ENCODE peak calls at places on chromosomes 7 and 10, in seven cellular contexts. H is cardiac muscle cell, J is ascending aorta, D is fibroblast of mammary gland, U is lower lobe of right lung, X is choroid plexus epithelial cell, O is tibial nerve. R is an unnamed sample.

GRCh38 chr7:25260862-25261454 is 32.7 kb upstream of the NPVF start:
- DNase-seq in H (peak; percentile 79), J (no peak), D (peak; percentile 72), U (no peak), X (peak; percentile 78), O (no peak), R (no peak)

GRCh38 chr10:113029055-113029440 is 79.0 kb downstream of the TCF7L2 start:
- DNase-seq in H (no peak), J (no peak), D (no peak), U (no peak), X (peak; percentile 57), O (no peak), R (no peak)

GRCh38 chr7:85554294-85554877 is 367.5 kb upstream of the SEMA3D start:
- DNase-seq in H (peak; percentile 85), J (peak; percentile 58), D (peak; percentile 81), U (no peak), X (peak; percentile 88), O (peak; percentile 27), R (no peak)

GRCh38 chr10:63373176-63373575 is 92.6 kb downstream of the JMJD1C start:
- DNase-seq in H (no peak), J (no peak), D (no peak), U (no peak), X (no peak), O (no peak), R (no peak)

GRCh38 chr7:105594034-105594433 is 12.7 kb upstream of the EFCAB10 start:
- DNase-seq in H (no peak), J (no peak), D (no peak), U (no peak), X (no peak), O (no peak), R (no peak)

GRCh38 chr10:99345350-99345749 is 16.2 kb downstream of the CNNM1 start:
- DNase-seq in H (peak; percentile 49), J (no peak), D (peak; percentile 83), U (no peak), X (no peak), O (no peak), R (no peak)

GRCh38 chr10:132687181-132687892 is 98.6 kb downstream of the NKX6-2 start:
- DNase-seq in H (no peak), J (peak; percentile 56), D (no peak), U (peak; percentile 25), X (no peak), O (no peak), R (no peak)

GRCh38 chr7:96355990-96356506 is 34.1 kb upstream of the SLC25A13 start:
- DNase-seq in H (no peak), J (no peak), D (no peak), U (no peak), X (no peak), O (no peak), R (no peak)

GRCh38 chr7:140402178-140402835 is 1.6 kb upstream of the RAB19 start:
- DNase-seq in H (peak; percentile 73), J (no peak), D (peak; percentile 80), U (no peak), X (peak; percentile 91), O (no peak), R (no peak)

GRCh38 chr10:103616705-103617361 is 123.3 kb downstream of the NEURL1 start:
- DNase-seq in H (peak; percentile 96), J (peak; percentile 77), D (peak; percentile 98), U (no peak), X (peak; percentile 97), O (peak; percentile 74), R (no peak)

GRCh38 chr10:128526793-128527375 is 400.7 kb upstream of the MKI67 start:
- DNase-seq in H (peak; percentile 5), J (no peak), D (no peak), U (no peak), X (peak; percentile 2), O (no peak), R (no peak)

GRCh38 chr7:155222578-155222977 is 75.1 kb upstream of the INSIG1 start:
- DNase-seq in H (no peak), J (no peak), D (no peak), U (no peak), X (no peak), O (no peak), R (no peak)

GRCh38 chr10:13038346-13038745 is 36.8 kb upstream of the CCDC3 start:
- DNase-seq in H (no peak), J (no peak), D (no peak), U (no peak), X (no peak), O (no peak), R (no peak)

GRCh38 chr7:1422512-1423265 is 36.6 kb downstream of the MICALL2 start:
- DNase-seq in H (peak; percentile 17), J (no peak), D (no peak), U (no peak), X (peak; percentile 37), O (no peak), R (no peak)

GRCh38 chr7:83579740-83580139 is 69.2 kb downstream of the SEMA3E start:
- DNase-seq in H (peak; percentile 9), J (no peak), D (peak; percentile 42), U (no peak), X (peak; percentile 42), O (no peak), R (no peak)

GRCh38 chr7:94656925-94657731 is 1.2 kb upstream of the SGCE start:
- DNase-seq in H (peak; percentile 47), J (no peak), D (peak; percentile 53), U (no peak), X (peak; percentile 56), O (no peak), R (no peak)

GRCh38 chr10:122560279-122560804 is at the start of gene DMBT1:
- DNase-seq in H (no peak), J (peak; percentile 19), D (no peak), U (no peak), X (no peak), O (no peak), R (no peak)

GRCh38 chr7:26398436-26399308 is 107.0 kb downstream of the SNX10 start:
- DNase-seq in H (peak; percentile 68), J (peak; percentile 65), D (peak; percentile 43), U (peak; percentile 88), X (peak; percentile 36), O (peak; percentile 20), R (peak; percentile 56)

DNA sequence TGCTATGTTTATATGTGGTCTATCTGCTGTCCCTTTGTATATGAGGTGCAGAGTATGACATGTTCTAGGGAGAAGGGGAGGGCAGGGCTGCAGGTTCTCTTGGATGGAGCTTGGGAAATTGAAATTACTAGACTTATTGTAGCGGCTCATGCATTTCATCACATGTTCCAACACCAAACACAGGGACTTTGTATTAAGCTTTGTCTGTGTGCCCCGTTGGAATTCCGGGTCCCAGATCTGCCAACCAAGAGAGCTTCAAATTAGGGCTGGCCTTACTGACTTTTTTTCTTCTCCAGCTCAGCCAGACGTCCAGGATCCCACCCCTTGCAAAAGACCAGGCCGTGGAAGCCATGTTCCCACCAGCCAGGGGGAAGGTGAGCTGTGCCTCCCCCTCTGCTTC is 3.4 kb downstream of the ZNF789 start:
- DNase-seq in H (no peak), J (no peak), D (no peak), U (peak; percentile 6), X (no peak), O (no peak), R (no peak)
- TF ChIP-seq CTCF in H (no peak), J (no peak), D (no peak), U (no peak), X (no peak), O (no peak), R (no peak)

DNA sequence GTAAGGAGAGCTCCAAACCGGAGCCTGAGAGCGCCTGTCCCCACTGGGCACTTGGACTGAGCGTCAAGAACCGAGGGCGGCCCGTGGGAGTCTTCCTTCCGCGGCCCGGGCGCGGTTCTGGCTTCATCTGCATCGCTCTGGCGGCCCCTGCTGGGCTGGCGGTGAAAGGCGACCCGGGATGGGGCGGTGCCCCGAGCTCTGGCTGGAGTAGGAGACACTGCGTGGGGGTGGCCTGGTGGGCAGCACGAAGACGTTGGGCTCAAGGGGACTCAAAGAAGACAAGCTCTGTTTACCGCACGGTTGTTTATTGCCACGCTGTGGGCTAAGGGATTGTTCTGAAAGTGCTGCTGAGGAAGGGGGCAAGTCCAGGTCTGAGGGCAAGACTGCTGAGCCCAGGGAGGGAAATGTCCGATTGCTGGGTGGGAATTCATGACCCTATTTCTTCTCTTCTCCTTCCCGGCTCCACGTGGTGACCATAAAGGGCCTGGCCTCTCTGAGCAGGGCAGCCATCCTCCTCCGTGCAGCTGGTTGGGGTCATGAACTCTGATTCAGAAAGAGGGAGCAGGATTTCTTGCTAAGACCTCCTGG is 29.8 kb downstream of the PLAU start:
- DNase-seq in H (peak; percentile 81), J (peak; percentile 94), D (peak; percentile 68), U (peak; percentile 92), X (peak; percentile 71), O (peak; percentile 95), R (no peak)
- H3K4me3 ChIP-seq in H (no peak overlapping the region), J (no peak overlapping the region), D (peak overlapping the region; percentile 9), U (peak overlapping the region; percentile 12), X (peak overlapping the region; percentile 27), O (no peak overlapping the region), R (peak overlapping the region; percentile 19)

GRCh38 chr10:93071177-93071472 is 2.6 kb upstream of the CYP26A1 start:
- DNase-seq in H (no peak), J (no peak), D (no peak), U (no peak), X (no peak), O (no peak), R (no peak)

GRCh38 chr10:93072225-93072712 is 1.4 kb upstream of the CYP26A1 start:
- DNase-seq in H (no peak), J (no peak), D (no peak), U (no peak), X (no peak), O (no peak), R (no peak)

GRCh38 chr10:93070378-93071176 is 3.1 kb upstream of the CYP26A1 start:
- DNase-seq in H (no peak), J (no peak), D (no peak), U (no peak), X (no peak), O (no peak), R (no peak)

GRCh38 chr10:93072713-93073538 is 767 bp upstream of the CYP26A1 start:
- DNase-seq in H (no peak), J (no peak), D (no peak), U (no peak), X (no peak), O (no peak), R (no peak)

GRCh38 chr10:93071674-93072224 is 1.9 kb upstream of the CYP26A1 start:
- DNase-seq in H (no peak), J (no peak), D (no peak), U (peak; percentile 54), X (no peak), O (no peak), R (no peak)
- TF ChIP-seq CTCF in H (no peak), J (no peak), D (no peak), U (no peak), X (peak; percentile 11), O (no peak), R (no peak)

GRCh38 chr10:17410907-17411306 is 43.5 kb downstream of the ST8SIA6 start:
- DNase-seq in H (no peak), J (no peak), D (no peak), U (no peak), X (no peak), O (no peak), R (no peak)

GRCh38 chr10:17412323-17412722 is 42.1 kb downstream of the ST8SIA6 start:
- DNase-seq in H (no peak), J (no peak), D (no peak), U (no peak), X (no peak), O (no peak), R (no peak)

GRCh38 chr10:17415046-17415643 is 39.2 kb downstream of the ST8SIA6 start:
- DNase-seq in H (no peak), J (no peak), D (no peak), U (no peak), X (no peak), O (no peak), R (no peak)

GRCh38 chr10:17418249-17418648 is 36.1 kb downstream of the ST8SIA6 start:
- DNase-seq in H (peak; percentile 32), J (no peak), D (no peak), U (no peak), X (peak; percentile 9), O (no peak), R (no peak)

GRCh38 chr10:17416442-17417211 is 37.8 kb downstream of the ST8SIA6 start:
- DNase-seq in H (no peak), J (no peak), D (no peak), U (no peak), X (no peak), O (no peak), R (no peak)
- H3K4me3 ChIP-seq in H (no peak overlapping the region), J (no peak overlapping the region), D (no peak overlapping the region), U (no peak overlapping the region), X (no peak overlapping the region), O (no peak overlapping the region), R (no peak overlapping the region)